ENCODE peak calls at places on chromosomes 12 and 14, in nine cellular contexts. Z is neuronal stem cell, X is endothelial cell of umbilical vein, G is mesenchymal stem cell, P is HCT116, T is PC-9, A is HepG2, L is GM23248, R is H1. B is an unnamed sample.

GRCh38 chr14:72366619-72367018 is 434.4 kb downstream of the RGS6 start:
- DNase-seq in P (no peak), A (no peak), G (no peak), Z (no peak), X (no peak), R (no peak), L (no peak), T (no peak), B (no peak)

GRCh38 chr12:117724545-117724944 is 244.2 kb downstream of the KSR2 start:
- DNase-seq in R (no peak), T (no peak), A (no peak), G (peak; percentile 20), Z (no peak), P (no peak), L (peak; percentile 13), X (peak; percentile 6), B (no peak)

GRCh38 chr14:67569011-67569650 is 30.9 kb downstream of the PIGH start:
- DNase-seq in X (no peak), G (no peak), Z (no peak), P (no peak), A (no peak), T (no peak), L (no peak), R (no peak), B (no peak)

GRCh38 chr14:49593016-49593415 is 5.7 kb upstream of the LRR1 start:
- DNase-seq in L (no peak), G (peak; percentile 55), Z (no peak), A (no peak), P (no peak), R (no peak), X (peak; percentile 40), T (no peak), B (peak; percentile 80)

GRCh38 chr14:80536456-80536855 is 325.2 kb upstream of the DIO2 start:
- DNase-seq in G (no peak), T (no peak), P (no peak), L (no peak), R (no peak), A (no peak), X (no peak), Z (no peak), B (no peak)

GRCh38 chr12:113555226-113555625 is 83.6 kb upstream of the LHX5 start:
- DNase-seq in R (no peak), G (no peak), L (no peak), X (no peak), A (no peak), T (peak; percentile 12), Z (no peak), P (no peak), B (no peak)

GRCh38 chr12:45290218-45290609 is 74.3 kb downstream of the ANO6 start:
- DNase-seq in L (peak; percentile 86), G (peak; percentile 50), A (no peak), T (no peak), Z (no peak), X (no peak), R (no peak), P (no peak), B (no peak)

GRCh38 chr14:104865069-104865630 is at the start of gene CEP170B:
- DNase-seq in P (no peak), Z (no peak), X (peak; percentile 9), R (no peak), G (peak; percentile 37), A (no peak), T (peak; percentile 51), L (peak; percentile 81), B (peak; percentile 99)

GRCh38 chr14:69260979-69261605 is 1.1 kb downstream of the GALNT16 start:
- DNase-seq in P (no peak), T (peak; percentile 48), X (no peak), L (peak; percentile 25), R (peak; percentile 87), A (no peak), Z (peak; percentile 51), G (no peak), B (peak; percentile 92)

GRCh38 chr14:66240112-66240511 is 246.1 kb upstream of the CCDC196 start:
- DNase-seq in X (no peak), T (no peak), Z (no peak), L (peak; percentile 9), P (no peak), R (no peak), G (no peak), A (no peak), B (no peak)

GRCh38 chr14:94598816-94599655 is 13.2 kb upstream of the SERPINA3 start:
- DNase-seq in L (peak; percentile 98), T (peak; percentile 20), A (peak; percentile 100), R (no peak), P (peak; percentile 96), X (peak; percentile 77), G (peak; percentile 69), Z (no peak), B (peak; percentile 88)

GRCh38 chr12:26853303-26854027 is 20.5 kb upstream of the ITPR2 start:
- DNase-seq in L (peak; percentile 79), G (peak; percentile 62), Z (peak; percentile 41), A (peak; percentile 58), R (peak; percentile 66), T (peak; percentile 71), P (no peak), X (peak; percentile 74), B (peak; percentile 27)

GRCh38 chr14:59262717-59263469 is 74.4 kb downstream of the DAAM1 start:
- DNase-seq in A (peak; percentile 95), Z (no peak), L (no peak), X (peak; percentile 21), R (no peak), G (peak; percentile 65), T (no peak), P (no peak), B (no peak)

GRCh38 chr14:53824061-53824460 is 132.6 kb downstream of the BMP4 start:
- DNase-seq in L (no peak), A (no peak), X (no peak), P (no peak), G (no peak), T (no peak), R (no peak), Z (no peak), B (no peak)
- H2AFZ ChIP-seq in L (no peak overlapping the region), A (no peak overlapping the region), X (no peak overlapping the region), P (no peak overlapping the region), G (no peak overlapping the region), T (no peak overlapping the region), R (no peak overlapping the region), Z (no peak overlapping the region), B (no peak overlapping the region)

GRCh38 chr12:6840428-6841138 is at the start of gene GNB3:
- DNase-seq in X (no peak), Z (no peak), L (no peak), G (no peak), T (no peak), P (no peak), A (no peak), R (no peak), B (peak; percentile 35)
- H3K4me3 ChIP-seq in X (no peak within 1 kb of the TSS), Z (no peak within 1 kb of the TSS), L (no peak within 1 kb of the TSS), G (no peak within 1 kb of the TSS), T (no peak within 1 kb of the TSS), P (no peak within 1 kb of the TSS), A (no peak within 1 kb of the TSS), R (no peak within 1 kb of the TSS), B (no peak within 1 kb of the TSS)

GRCh38 chr12:9868951-9869306 is 225 bp downstream of the CLEC2B start:
- DNase-seq in T (no peak), Z (no peak), A (no peak), P (no peak), X (no peak), G (no peak), L (no peak), R (no peak), B (no peak)
- H2AFZ ChIP-seq in T (peak overlapping the region; percentile 84), Z (no peak overlapping the region), A (no peak overlapping the region), P (no peak overlapping the region), X (no peak overlapping the region), G (no peak overlapping the region), L (peak overlapping the region; percentile 96), R (no peak overlapping the region), B (peak overlapping the region; percentile 89)

DNA sequence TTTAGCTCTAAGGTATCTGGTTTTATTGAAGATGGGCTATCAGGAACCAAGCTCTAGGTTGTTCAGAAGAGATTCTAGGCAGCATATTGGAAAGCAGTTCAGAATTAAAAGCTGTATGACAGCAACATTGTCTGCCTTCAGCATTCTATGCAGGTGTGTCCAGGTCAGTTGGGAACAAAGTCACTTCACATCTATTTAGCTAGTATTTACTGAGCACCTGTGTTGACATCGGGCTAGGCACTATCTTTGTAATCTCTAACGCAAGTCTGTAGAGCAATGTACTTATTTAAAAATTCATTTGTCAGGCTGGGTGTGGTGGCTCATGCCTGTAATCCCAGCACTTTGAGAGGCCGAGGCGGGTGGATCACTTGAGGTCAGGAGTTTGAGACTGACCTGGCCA is 6.8 kb upstream of the EID3 start:
- DNase-seq in L (no peak), Z (no peak), X (no peak), R (no peak), A (no peak), P (no peak), T (no peak), G (no peak), B (no peak)
- H3K4me3 ChIP-seq in L (no peak overlapping the region), Z (no peak overlapping the region), X (no peak overlapping the region), R (no peak overlapping the region), A (no peak overlapping the region), P (no peak overlapping the region), T (peak overlapping the region; percentile 59), G (no peak overlapping the region), B (no peak overlapping the region)

DNA sequence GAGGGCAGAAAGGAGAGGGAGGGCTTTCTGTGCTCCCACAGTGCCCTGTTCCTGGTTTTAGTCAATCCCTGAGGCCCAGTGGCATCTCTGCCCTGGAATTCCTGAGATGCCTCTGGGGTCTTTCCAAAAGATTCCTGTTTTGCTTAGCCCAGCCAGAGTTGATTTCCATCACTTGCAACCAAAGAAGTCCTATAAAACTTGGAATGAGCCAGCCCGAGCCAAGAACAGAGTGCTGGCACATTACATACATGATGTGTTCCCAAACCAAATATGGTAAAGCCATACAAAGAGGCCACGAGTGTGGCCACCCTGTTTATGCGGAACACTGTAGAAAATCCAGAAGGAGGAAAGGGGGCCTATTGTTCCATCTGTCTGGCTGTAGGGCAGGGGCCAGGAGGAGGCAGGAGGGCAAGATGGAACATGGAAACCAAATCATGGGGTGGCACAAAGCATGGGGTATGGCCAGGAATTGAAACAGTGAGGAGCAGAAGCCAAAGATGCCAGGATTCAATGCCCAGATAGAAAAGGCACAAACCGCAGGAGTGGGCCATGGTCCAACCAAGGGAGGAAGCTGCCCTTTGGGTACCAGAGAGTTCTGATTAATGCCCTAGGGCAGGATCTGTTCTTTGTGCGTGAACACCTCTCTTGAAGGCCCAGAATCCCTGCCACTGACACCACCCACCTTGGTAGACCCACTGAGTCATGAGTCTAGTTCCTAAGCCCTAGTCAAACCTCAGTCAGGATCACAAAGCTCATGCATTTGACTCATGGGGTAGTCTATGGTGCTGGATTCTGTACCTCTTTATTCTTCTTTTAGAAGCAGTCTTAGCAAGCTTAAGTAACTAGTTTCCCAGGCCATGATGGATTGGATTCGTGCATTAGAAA is 75.2 kb downstream of the LRRC74A start:
- DNase-seq in T (no peak), L (peak; percentile 34), R (no peak), P (no peak), X (no peak), G (no peak), Z (no peak), A (no peak), B (peak; percentile 91)
- H2AFZ ChIP-seq in T (no peak overlapping the region), L (peak overlapping the region; percentile 45), R (no peak overlapping the region), P (no peak overlapping the region), X (no peak overlapping the region), G (no peak overlapping the region), Z (no peak overlapping the region), A (no peak overlapping the region), B (peak overlapping the region; percentile 53)

B was measured in osteoblast.